ENCODE peak calls at places on chromosomes 5 and 9, in nine cellular contexts. One of them, this sample, is unnamed.

GRCh38 chr5:55925677-55926076 is 69.1 kb downstream of the IL6ST start:
- DNase-seq in PC-3: no peak
- DNase-seq in brain microvascular endothelial cell: no peak
- DNase-seq in neural crest cell: no peak
- DNase-seq in MCF 10A: no peak
- DNase-seq in IMR-90: no peak
- DNase-seq in Calu3: no peak
- DNase-seq in B cell: no peak
- DNase-seq in endothelial cell: no peak
- DNase-seq in this sample: no peak

GRCh38 chr5:68548959-68549676 is 333.6 kb downstream of the PIK3R1 start:
- DNase-seq in PC-3: peak; percentile 64
- DNase-seq in brain microvascular endothelial cell: peak; percentile 62
- DNase-seq in neural crest cell: no peak
- DNase-seq in MCF 10A: peak; percentile 92
- DNase-seq in IMR-90: peak; percentile 92
- DNase-seq in Calu3: no peak
- DNase-seq in B cell: no peak
- DNase-seq in endothelial cell: no peak
- DNase-seq in this sample: no peak

GRCh38 chr9:123397975-123398374 is 42.0 kb downstream of the CRB2 start:
- DNase-seq in PC-3: no peak
- DNase-seq in brain microvascular endothelial cell: no peak
- DNase-seq in neural crest cell: no peak
- DNase-seq in MCF 10A: no peak
- DNase-seq in IMR-90: no peak
- DNase-seq in Calu3: no peak
- DNase-seq in B cell: no peak
- DNase-seq in endothelial cell: no peak
- DNase-seq in this sample: no peak

GRCh38 chr9:129840024-129840423 is 4.8 kb downstream of the USP20 start:
- DNase-seq in PC-3: no peak
- DNase-seq in brain microvascular endothelial cell: no peak
- DNase-seq in neural crest cell: no peak
- DNase-seq in MCF 10A: no peak
- DNase-seq in IMR-90: no peak
- DNase-seq in Calu3: no peak
- DNase-seq in B cell: no peak
- DNase-seq in endothelial cell: no peak
- DNase-seq in this sample: no peak

GRCh38 chr5:157535042-157535865 is 40.3 kb downstream of the ADAM19 start:
- DNase-seq in PC-3: peak; percentile 44
- DNase-seq in brain microvascular endothelial cell: no peak
- DNase-seq in neural crest cell: no peak
- DNase-seq in MCF 10A: no peak
- DNase-seq in IMR-90: peak; percentile 56
- DNase-seq in Calu3: no peak
- DNase-seq in B cell: no peak
- DNase-seq in endothelial cell: no peak
- DNase-seq in this sample: no peak

GRCh38 chr5:148569948-148570347 is 84.4 kb downstream of the HTR4 start:
- DNase-seq in PC-3: peak; percentile 73
- DNase-seq in brain microvascular endothelial cell: no peak
- DNase-seq in neural crest cell: no peak
- DNase-seq in MCF 10A: peak; percentile 46
- DNase-seq in IMR-90: no peak
- DNase-seq in Calu3: no peak
- DNase-seq in B cell: no peak
- DNase-seq in endothelial cell: no peak
- DNase-seq in this sample: no peak

GRCh38 chr5:87944553-87945320 is 323.9 kb downstream of the TMEM161B start:
- DNase-seq in PC-3: no peak
- DNase-seq in brain microvascular endothelial cell: no peak
- DNase-seq in neural crest cell: peak; percentile 54
- DNase-seq in MCF 10A: no peak
- DNase-seq in IMR-90: no peak
- DNase-seq in Calu3: no peak
- DNase-seq in B cell: no peak
- DNase-seq in endothelial cell: peak; percentile 58
- DNase-seq in this sample: no peak

GRCh38 chr9:78756813-78757510 is 460.0 kb downstream of the PSAT1 start:
- DNase-seq in PC-3: no peak
- DNase-seq in brain microvascular endothelial cell: no peak
- DNase-seq in neural crest cell: no peak
- DNase-seq in MCF 10A: no peak
- DNase-seq in IMR-90: no peak
- DNase-seq in Calu3: no peak
- DNase-seq in B cell: no peak
- DNase-seq in endothelial cell: no peak
- DNase-seq in this sample: no peak

GRCh38 chr9:79883073-79883645 is 311.4 kb downstream of the TLE4 start:
- DNase-seq in PC-3: no peak
- DNase-seq in brain microvascular endothelial cell: no peak
- DNase-seq in neural crest cell: no peak
- DNase-seq in MCF 10A: no peak
- DNase-seq in IMR-90: no peak
- DNase-seq in Calu3: no peak
- DNase-seq in B cell: peak; percentile 67
- DNase-seq in endothelial cell: no peak
- DNase-seq in this sample: peak; percentile 55

GRCh38 chr9:8734760-8735159 is 935.2 kb upstream of the DMAC1 start:
- DNase-seq in PC-3: no peak
- DNase-seq in brain microvascular endothelial cell: no peak
- DNase-seq in neural crest cell: no peak
- DNase-seq in MCF 10A: no peak
- DNase-seq in IMR-90: no peak
- DNase-seq in Calu3: no peak
- DNase-seq in B cell: no peak
- DNase-seq in endothelial cell: no peak
- DNase-seq in this sample: no peak

GRCh38 chr5:65562731-65563701 is at the start of the genes CENPK and PPWD1:
- DNase-seq in PC-3: peak; percentile 79
- DNase-seq in brain microvascular endothelial cell: peak; percentile 98
- DNase-seq in neural crest cell: peak; percentile 92
- DNase-seq in MCF 10A: peak; percentile 96
- DNase-seq in IMR-90: peak; percentile 94
- DNase-seq in Calu3: peak; percentile 93
- DNase-seq in B cell: peak; percentile 97
- DNase-seq in endothelial cell: peak; percentile 90
- DNase-seq in this sample: peak; percentile 93

GRCh38 chr5:110335361-110336046 is 391.0 kb downstream of the TMEM232 start:
- DNase-seq in PC-3: no peak
- DNase-seq in brain microvascular endothelial cell: peak; percentile 15
- DNase-seq in neural crest cell: no peak
- DNase-seq in MCF 10A: no peak
- DNase-seq in IMR-90: peak; percentile 6
- DNase-seq in Calu3: no peak
- DNase-seq in B cell: no peak
- DNase-seq in endothelial cell: no peak
- DNase-seq in this sample: no peak

GRCh38 chr9:37806271-37806670 is 5.7 kb downstream of the DCAF10 start:
- DNase-seq in PC-3: no peak
- DNase-seq in brain microvascular endothelial cell: no peak
- DNase-seq in neural crest cell: no peak
- DNase-seq in MCF 10A: no peak
- DNase-seq in IMR-90: no peak
- DNase-seq in Calu3: no peak
- DNase-seq in B cell: no peak
- DNase-seq in endothelial cell: no peak
- DNase-seq in this sample: no peak

GRCh38 chr5:170223906-170224305 is 8.9 kb upstream of the C5orf58 start:
- DNase-seq in PC-3: no peak
- DNase-seq in brain microvascular endothelial cell: no peak
- DNase-seq in neural crest cell: no peak
- DNase-seq in MCF 10A: peak; percentile 30
- DNase-seq in IMR-90: no peak
- DNase-seq in Calu3: no peak
- DNase-seq in B cell: no peak
- DNase-seq in endothelial cell: no peak
- DNase-seq in this sample: no peak

GRCh38 chr5:72015103-72015548 is 92.1 kb upstream of the MAP1B start:
- DNase-seq in PC-3: peak; percentile 45
- DNase-seq in brain microvascular endothelial cell: peak; percentile 90
- DNase-seq in neural crest cell: no peak
- DNase-seq in MCF 10A: peak; percentile 91
- DNase-seq in IMR-90: peak; percentile 56
- DNase-seq in Calu3: peak; percentile 85
- DNase-seq in B cell: no peak
- DNase-seq in endothelial cell: no peak
- DNase-seq in this sample: no peak

GRCh38 chr5:176621661-176622079 is 8.7 kb downstream of the SNCB start:
- DNase-seq in PC-3: no peak
- DNase-seq in brain microvascular endothelial cell: peak; percentile 71
- DNase-seq in neural crest cell: no peak
- DNase-seq in MCF 10A: no peak
- DNase-seq in IMR-90: peak; percentile 29
- DNase-seq in Calu3: no peak
- DNase-seq in B cell: no peak
- DNase-seq in endothelial cell: no peak
- DNase-seq in this sample: no peak

GRCh38 chr9:69012690-69013403 is 1.1 kb downstream of the PRKACG start:
- DNase-seq in PC-3: no peak
- DNase-seq in brain microvascular endothelial cell: no peak
- DNase-seq in neural crest cell: no peak
- DNase-seq in MCF 10A: no peak
- DNase-seq in IMR-90: no peak
- DNase-seq in Calu3: no peak
- DNase-seq in B cell: no peak
- DNase-seq in endothelial cell: no peak
- DNase-seq in this sample: no peak

GRCh38 chr5:15463231-15463630 is 36.7 kb upstream of the FBXL7 start:
- DNase-seq in PC-3: no peak
- DNase-seq in brain microvascular endothelial cell: peak; percentile 13
- DNase-seq in neural crest cell: no peak
- DNase-seq in MCF 10A: no peak
- DNase-seq in IMR-90: peak; percentile 33
- DNase-seq in Calu3: no peak
- DNase-seq in B cell: no peak
- DNase-seq in endothelial cell: no peak
- DNase-seq in this sample: no peak

GRCh38 chr9:131747352-131747751 is 7.5 kb upstream of the RAPGEF1 start:
- DNase-seq in PC-3: peak; percentile 73
- DNase-seq in brain microvascular endothelial cell: peak; percentile 42
- DNase-seq in neural crest cell: no peak
- DNase-seq in MCF 10A: peak; percentile 58
- DNase-seq in IMR-90: peak; percentile 58
- DNase-seq in Calu3: peak; percentile 17
- DNase-seq in B cell: peak; percentile 53
- DNase-seq in endothelial cell: no peak
- DNase-seq in this sample: no peak
- TF ChIP-seq CTCF in PC-3: peak; percentile 70
- TF ChIP-seq CTCF in brain microvascular endothelial cell: peak; percentile 71
- TF ChIP-seq CTCF in neural crest cell: peak; percentile 66
- TF ChIP-seq CTCF in MCF 10A: peak; percentile 65
- TF ChIP-seq CTCF in IMR-90: peak; percentile 68
- TF ChIP-seq CTCF in Calu3: no peak
- TF ChIP-seq CTCF in B cell: peak; percentile 64
- TF ChIP-seq CTCF in endothelial cell: peak; percentile 38
- TF ChIP-seq CTCF in this sample: peak; percentile 55

GRCh38 chr5:163565931-163566608 is 60.7 kb downstream of the MAT2B start:
- DNase-seq in PC-3: peak; percentile 38
- DNase-seq in brain microvascular endothelial cell: peak; percentile 1
- DNase-seq in neural crest cell: peak; percentile 12
- DNase-seq in MCF 10A: peak; percentile 30
- DNase-seq in IMR-90: peak; percentile 36
- DNase-seq in Calu3: peak; percentile 44
- DNase-seq in B cell: no peak
- DNase-seq in endothelial cell: peak; percentile 41
- DNase-seq in this sample: no peak
- TF ChIP-seq CTCF in PC-3: no peak
- TF ChIP-seq CTCF in brain microvascular endothelial cell: peak; percentile 12
- TF ChIP-seq CTCF in neural crest cell: no peak
- TF ChIP-seq CTCF in MCF 10A: no peak
- TF ChIP-seq CTCF in IMR-90: no peak
- TF ChIP-seq CTCF in Calu3: no peak
- TF ChIP-seq CTCF in B cell: no peak
- TF ChIP-seq CTCF in endothelial cell: no peak
- TF ChIP-seq CTCF in this sample: no peak

DNA sequence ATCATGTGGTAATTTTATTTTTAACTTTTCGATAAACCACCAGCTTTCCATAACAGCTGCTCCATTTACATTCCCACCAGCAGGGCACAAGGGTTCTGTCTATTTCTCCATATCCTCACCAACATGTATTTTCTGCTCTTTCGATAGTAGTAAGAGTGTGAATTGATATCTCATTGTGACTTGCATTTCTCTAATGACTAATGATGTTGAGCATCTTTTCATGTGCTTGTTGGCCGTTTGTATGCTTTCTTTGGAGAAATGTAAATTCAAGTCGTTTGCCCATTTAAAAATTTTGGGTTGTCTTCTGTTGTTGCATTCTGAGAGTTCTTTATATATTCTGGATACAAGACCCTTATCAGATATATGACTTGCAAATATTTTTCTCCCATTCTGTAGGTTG is 45.9 kb downstream of the PSD2 start:
- DNase-seq in PC-3: no peak
- DNase-seq in brain microvascular endothelial cell: no peak
- DNase-seq in neural crest cell: no peak
- DNase-seq in MCF 10A: no peak
- DNase-seq in IMR-90: no peak
- DNase-seq in Calu3: no peak
- DNase-seq in B cell: no peak
- DNase-seq in endothelial cell: no peak
- DNase-seq in this sample: no peak
- TF ChIP-seq CTCF in PC-3: no peak
- TF ChIP-seq CTCF in brain microvascular endothelial cell: peak; percentile 23
- TF ChIP-seq CTCF in neural crest cell: no peak
- TF ChIP-seq CTCF in MCF 10A: no peak
- TF ChIP-seq CTCF in IMR-90: no peak
- TF ChIP-seq CTCF in Calu3: no peak
- TF ChIP-seq CTCF in B cell: no peak
- TF ChIP-seq CTCF in endothelial cell: no peak
- TF ChIP-seq CTCF in this sample: no peak

GRCh38 chr5:59079622-59080620 is 497.0 kb downstream of the RAB3C start:
- DNase-seq in PC-3: peak; percentile 54
- DNase-seq in brain microvascular endothelial cell: peak; percentile 97
- DNase-seq in neural crest cell: no peak
- DNase-seq in MCF 10A: peak; percentile 86
- DNase-seq in IMR-90: peak; percentile 100
- DNase-seq in Calu3: peak; percentile 4
- DNase-seq in B cell: no peak
- DNase-seq in endothelial cell: no peak
- DNase-seq in this sample: no peak
- TF ChIP-seq CTCF in PC-3: no peak
- TF ChIP-seq CTCF in brain microvascular endothelial cell: no peak
- TF ChIP-seq CTCF in neural crest cell: no peak
- TF ChIP-seq CTCF in MCF 10A: no peak
- TF ChIP-seq CTCF in IMR-90: no peak
- TF ChIP-seq CTCF in Calu3: no peak
- TF ChIP-seq CTCF in B cell: no peak
- TF ChIP-seq CTCF in endothelial cell: no peak
- TF ChIP-seq CTCF in this sample: no peak

GRCh38 chr5:138594305-138595058 is 19.3 kb upstream of the HSPA9 start:
- DNase-seq in PC-3: no peak
- DNase-seq in brain microvascular endothelial cell: no peak
- DNase-seq in neural crest cell: no peak
- DNase-seq in MCF 10A: no peak
- DNase-seq in IMR-90: no peak
- DNase-seq in Calu3: no peak
- DNase-seq in B cell: no peak
- DNase-seq in endothelial cell: no peak
- DNase-seq in this sample: no peak
- TF ChIP-seq CTCF in PC-3: peak; percentile 56
- TF ChIP-seq CTCF in brain microvascular endothelial cell: peak; percentile 50
- TF ChIP-seq CTCF in neural crest cell: peak; percentile 56
- TF ChIP-seq CTCF in MCF 10A: peak; percentile 50
- TF ChIP-seq CTCF in IMR-90: peak; percentile 27
- TF ChIP-seq CTCF in Calu3: peak; percentile 40
- TF ChIP-seq CTCF in B cell: peak; percentile 57
- TF ChIP-seq CTCF in endothelial cell: peak; percentile 64
- TF ChIP-seq CTCF in this sample: peak; percentile 51

GRCh38 chr5:78773655-78774054 is 125.1 kb upstream of the LHFPL2 start:
- DNase-seq in PC-3: no peak
- DNase-seq in brain microvascular endothelial cell: no peak
- DNase-seq in neural crest cell: no peak
- DNase-seq in MCF 10A: no peak
- DNase-seq in IMR-90: no peak
- DNase-seq in Calu3: no peak
- DNase-seq in B cell: no peak
- DNase-seq in endothelial cell: no peak
- DNase-seq in this sample: no peak
- TF ChIP-seq CTCF in PC-3: no peak
- TF ChIP-seq CTCF in brain microvascular endothelial cell: no peak
- TF ChIP-seq CTCF in neural crest cell: no peak
- TF ChIP-seq CTCF in MCF 10A: no peak
- TF ChIP-seq CTCF in IMR-90: no peak
- TF ChIP-seq CTCF in Calu3: no peak
- TF ChIP-seq CTCF in B cell: no peak
- TF ChIP-seq CTCF in endothelial cell: no peak
- TF ChIP-seq CTCF in this sample: no peak